ENCODE peak calls at places on chromosomes 12 and 14, in seven cellular contexts. R is HCT116, F is NCI-H1105, H is AML-193, T is EH, J is right atrium auricular region, G is fibroblast of lung. D is an unnamed sample.

GRCh38 chr12:53122961-53123468 is 19.7 kb downstream of the SOAT2 start:
- DNase-seq in R (no peak), J (no peak), T (peak; percentile 72), G (no peak), H (no peak), F (no peak), D (no peak)

GRCh38 chr14:28867571-28867970 is 101.0 kb downstream of the FOXG1 start:
- DNase-seq in H (no peak), G (peak; percentile 17), R (no peak), J (no peak), T (no peak), F (no peak), D (no peak)

GRCh38 chr12:45638386-45638785 is 91.1 kb upstream of the ARID2 start:
- DNase-seq in F (no peak), J (no peak), H (no peak), R (no peak), G (no peak), T (no peak), D (no peak)

GRCh38 chr14:88326352-88327103 is 3.5 kb upstream of the KCNK10 start:
- DNase-seq in J (no peak), R (no peak), F (no peak), H (no peak), G (no peak), T (peak; percentile 21), D (no peak)

GRCh38 chr12:89556976-89557375 is 31.1 kb upstream of the POC1B start:
- DNase-seq in H (no peak), J (no peak), F (peak; percentile 44), G (no peak), T (peak; percentile 20), R (peak; percentile 45), D (no peak)

GRCh38 chr14:37650356-37651037 is 55.1 kb downstream of the TTC6 start:
- DNase-seq in R (no peak), J (no peak), T (peak; percentile 3), H (no peak), G (no peak), F (peak; percentile 21), D (no peak)

GRCh38 chr12:5622280-5622679 is 190.4 kb downstream of the NTF3 start:
- DNase-seq in G (no peak), J (no peak), T (peak; percentile 15), F (no peak), R (no peak), H (no peak), D (peak; percentile 19)

GRCh38 chr14:74548881-74549280 is 55.3 kb downstream of the ISCA2 start:
- DNase-seq in J (peak; percentile 90), G (peak; percentile 85), F (no peak), R (no peak), H (no peak), T (peak; percentile 75), D (peak; percentile 92)

GRCh38 chr14:75518625-75519024 is 3.6 kb upstream of the BATF start:
- DNase-seq in H (peak; percentile 81), J (no peak), T (no peak), R (peak; percentile 12), G (peak; percentile 27), F (no peak), D (no peak)

GRCh38 chr12:130127527-130127908 is 34.7 kb upstream of the FZD10 start:
- DNase-seq in T (no peak), J (peak; percentile 68), G (no peak), F (no peak), H (no peak), R (no peak), D (no peak)

GRCh38 chr14:106459971-106460730 is 933.8 kb downstream of the TMEM121 start:
- DNase-seq in H (no peak), F (no peak), T (no peak), G (no peak), R (no peak), J (no peak), D (no peak)

GRCh38 chr12:96434107-96434506 is 33.9 kb upstream of the CDK17 start:
- DNase-seq in G (peak; percentile 100), T (peak; percentile 86), J (no peak), H (peak; percentile 57), R (no peak), F (no peak), D (peak; percentile 95)

GRCh38 chr12:92702754-92703679 is at the start of gene PLEKHG7:
- DNase-seq in G (no peak), J (no peak), R (no peak), H (no peak), F (no peak), T (no peak), D (no peak)

GRCh38 chr12:10740182-10740581 is 17.1 kb upstream of the YBX3 start:
- DNase-seq in F (no peak), R (no peak), H (no peak), G (no peak), J (no peak), T (no peak), D (no peak)

GRCh38 chr12:46945591-46945990 is 119.8 kb upstream of the SLC38A4 start:
- DNase-seq in J (no peak), H (no peak), F (no peak), G (no peak), T (no peak), R (no peak), D (no peak)

GRCh38 chr12:99043319-99043914 is 398.3 kb downstream of the APAF1 start:
- DNase-seq in G (peak; percentile 71), F (peak; percentile 10), J (peak; percentile 68), H (peak; percentile 38), R (peak; percentile 51), T (peak; percentile 55), D (peak; percentile 40)

GRCh38 chr14:52076334-52076733 is 7.5 kb upstream of the NID2 start:
- DNase-seq in G (peak; percentile 68), T (peak; percentile 96), F (no peak), R (no peak), H (no peak), J (peak; percentile 84), D (peak; percentile 91)

GRCh38 chr12:78192979-78193378 is 362.3 kb downstream of the NAV3 start:
- DNase-seq in H (no peak), J (no peak), T (peak; percentile 39), R (no peak), G (peak; percentile 50), F (no peak), D (no peak)

GRCh38 chr14:54387328-54387727 is 9.5 kb upstream of the CDKN3 start:
- DNase-seq in G (no peak), J (no peak), R (no peak), H (no peak), F (no peak), T (no peak), D (no peak)

GRCh38 chr14:79834856-79835255 is 376.4 kb downstream of the DIO2 start:
- DNase-seq in R (no peak), J (no peak), H (no peak), F (no peak), G (no peak), T (no peak), D (no peak)

GRCh38 chr12:29088611-29089219 is 60.4 kb upstream of the FAR2 start:
- DNase-seq in R (no peak), H (peak; percentile 68), G (peak; percentile 40), J (no peak), F (peak; percentile 4), T (peak; percentile 52), D (no peak)

GRCh38 chr14:39368261-39368959 is 63.8 kb downstream of the FBXO33 start:
- DNase-seq in G (peak; percentile 80), R (peak; percentile 44), T (peak; percentile 77), J (no peak), H (peak; percentile 36), F (peak; percentile 53), D (peak; percentile 48)

GRCh38 chr12:121820056-121820455 is 16.2 kb downstream of the SETD1B start:
- DNase-seq in F (no peak), G (no peak), R (no peak), J (no peak), H (no peak), T (no peak), D (no peak)

GRCh38 chr14:27553820-27554219 is 956.0 kb upstream of the NOVA1 start:
- DNase-seq in G (peak; percentile 0), H (no peak), T (no peak), F (no peak), R (no peak), J (no peak), D (no peak)

GRCh38 chr12:53198470-53199110 is 8.5 kb downstream of the ITGB7 start:
- DNase-seq in J (no peak), G (no peak), R (no peak), H (no peak), T (no peak), F (no peak), D (no peak)

GRCh38 chr12:49542592-49543160 is 3.8 kb downstream of the KCNH3 start:
- DNase-seq in H (no peak), G (no peak), T (no peak), R (no peak), J (no peak), F (no peak), D (no peak)

GRCh38 chr14:35687335-35687939 is 121.7 kb downstream of the RALGAPA1 start:
- DNase-seq in G (peak; percentile 73), H (peak; percentile 43), R (peak; percentile 26), T (peak; percentile 61), J (no peak), F (peak; percentile 33), D (peak; percentile 23)

GRCh38 chr14:76201162-76201561 is 49.4 kb downstream of the GPATCH2L start:
- DNase-seq in J (no peak), F (no peak), R (no peak), G (peak; percentile 86), H (no peak), T (peak; percentile 74), D (peak; percentile 21)

GRCh38 chr14:101476931-101477553 is 84.3 kb upstream of the DIO3 start:
- DNase-seq in F (no peak), R (peak; percentile 84), J (no peak), H (no peak), G (no peak), T (no peak), D (no peak)

GRCh38 chr12:27164330-27165045 is 79.6 kb upstream of the STK38L start:
- DNase-seq in T (no peak), G (no peak), R (no peak), H (no peak), F (no peak), J (no peak), D (no peak)

GRCh38 chr12:4114986-4115385 is 158.6 kb upstream of the CCND2 start:
- DNase-seq in H (no peak), F (no peak), R (no peak), G (no peak), J (no peak), T (no peak), D (no peak)

GRCh38 chr14:94338023-94338422 is 14.9 kb upstream of the SERPINA6 start:
- DNase-seq in J (no peak), T (no peak), G (no peak), H (no peak), R (no peak), F (no peak), D (no peak)

GRCh38 chr12:104582739-104583138 is 126.0 kb downstream of the CHST11 start:
- DNase-seq in J (no peak), R (no peak), F (no peak), T (no peak), G (no peak), H (no peak), D (no peak)

GRCh38 chr14:54981698-54982097 is 45.2 kb downstream of the WDHD1 start:
- DNase-seq in J (no peak), G (peak; percentile 41), R (no peak), T (peak; percentile 5), F (no peak), H (peak; percentile 43), D (peak; percentile 1)

GRCh38 chr14:27730204-27730603 is 1036.4 kb upstream of the FOXG1 start:
- DNase-seq in H (no peak), F (no peak), T (no peak), R (no peak), J (no peak), G (no peak), D (no peak)

GRCh38 chr12:34400423-34400881 is 378.2 kb downstream of the ALG10 start:
- DNase-seq in R (no peak), T (no peak), H (no peak), F (no peak), J (no peak), G (no peak), D (no peak)

GRCh38 chr12:7934560-7935463 is 1.2 kb downstream of the SLC2A3 start:
- DNase-seq in F (no peak), G (no peak), H (no peak), T (peak; percentile 27), J (no peak), R (no peak), D (no peak)